ENCODE peak calls at places on chromosomes 7 and 10, in eight cellular contexts. W is left colon, K is putamen, M is heart right ventricle, V is psoas muscle, F is Calu3, D is fibroblast of lung, I is uterus. P is an unnamed sample.

GRCh38 chr7:150406565-150407421 is 27.7 kb downstream of the ZNF775 start:
- DNase-seq in W (peak), K (no peak), M (no peak), V (no peak), F (peak), D (no peak), I (no peak), P (no peak)

GRCh38 chr7:89926721-89927120 is 227.5 kb upstream of the STEAP1 start:
- DNase-seq in W (no peak), K (no peak), M (no peak), V (no peak), F (no peak), D (no peak), I (no peak), P (no peak)

GRCh38 chr7:7761974-7762769 is 43.8 kb upstream of the RPA3 start:
- DNase-seq in W (no peak), K (no peak), M (no peak), V (no peak), F (no peak), D (peak), I (no peak), P (no peak)

GRCh38 chr7:33185786-33186185 is 56.4 kb downstream of the BBS9 start:
- DNase-seq in W (no peak), K (peak), M (no peak), V (no peak), F (peak), D (peak), I (no peak), P (no peak)

GRCh38 chr7:38222481-38223096 is 44.5 kb downstream of the STARD3NL start:
- DNase-seq in W (no peak), K (no peak), M (no peak), V (no peak), F (peak), D (peak), I (peak), P (no peak)

GRCh38 chr10:7488418-7488829 is 77.6 kb upstream of the SFMBT2 start:
- DNase-seq in W (no peak), K (no peak), M (no peak), V (no peak), F (peak), D (peak), I (peak), P (no peak)

GRCh38 chr7:39621261-39621660 is 2.1 kb upstream of the RALA start:
- DNase-seq in W (no peak), K (no peak), M (no peak), V (no peak), F (no peak), D (peak), I (no peak), P (no peak)

GRCh38 chr10:132419631-132420468 is 22.9 kb downstream of the PWWP2B start:
- DNase-seq in W (peak), K (no peak), M (peak), V (no peak), F (no peak), D (no peak), I (no peak), P (no peak)

GRCh38 chr7:7977774-7978173 is 9.2 kb downstream of the GLCCI1 start:
- DNase-seq in W (no peak), K (no peak), M (no peak), V (no peak), F (no peak), D (peak), I (no peak), P (no peak)

GRCh38 chr10:42933454-42934340 is 143.2 kb upstream of the RET start:
- DNase-seq in W (peak), K (no peak), M (no peak), V (no peak), F (peak), D (no peak), I (peak), P (no peak)

GRCh38 chr7:78863248-78863647 is 590.2 kb downstream of the MAGI2 start:
- DNase-seq in W (no peak), K (no peak), M (no peak), V (no peak), F (no peak), D (peak), I (no peak), P (no peak)

GRCh38 chr7:19145429-19146201 is 394 bp upstream of the FERD3L start:
- DNase-seq in W (no peak), K (no peak), M (no peak), V (no peak), F (no peak), D (no peak), I (no peak), P (no peak)

GRCh38 chr7:57343901-57344622 is 105.9 kb upstream of the ZNF716 start:
- DNase-seq in W (no peak), K (no peak), M (peak), V (peak), F (no peak), D (no peak), I (no peak), P (no peak)

GRCh38 chr7:2436341-2437104 is 33.1 kb downstream of the CHST12 start:
- DNase-seq in W (no peak), K (no peak), M (no peak), V (no peak), F (no peak), D (no peak), I (no peak), P (no peak)

GRCh38 chr7:64884085-64884912 is 18.8 kb upstream of the ZNF273 start:
- DNase-seq in W (no peak), K (no peak), M (no peak), V (no peak), F (no peak), D (no peak), I (no peak), P (no peak)

GRCh38 chr10:132591166-132591971 is 53.8 kb downstream of the INPP5A start:
- DNase-seq in W (peak), K (no peak), M (peak), V (peak), F (peak), D (peak), I (no peak), P (no peak)

GRCh38 chr7:91264924-91265681 is 870 bp downstream of the FZD1 start:
- DNase-seq in W (peak), K (peak), M (peak), V (peak), F (peak), D (peak), I (peak), P (no peak)

GRCh38 chr10:21943633-21944265 is 59.8 kb downstream of the DNAJC1 start:
- DNase-seq in W (no peak), K (no peak), M (no peak), V (no peak), F (no peak), D (peak), I (no peak), P (no peak)

GRCh38 chr7:3835102-3835501 is 534.0 kb downstream of the SDK1 start:
- DNase-seq in W (peak), K (no peak), M (no peak), V (no peak), F (no peak), D (no peak), I (no peak), P (no peak)

GRCh38 chr10:104253576-104254410 is 899 bp upstream of the GSTO1 start:
- DNase-seq in W (no peak), K (no peak), M (no peak), V (no peak), F (no peak), D (no peak), I (no peak), P (no peak)

GRCh38 chr7:6172331-6173295 is 99.8 kb downstream of the CYTH3 start:
- DNase-seq in W (no peak), K (no peak), M (peak), V (no peak), F (no peak), D (no peak), I (no peak), P (peak)

GRCh38 chr10:119378737-119379067 is 163.8 kb downstream of the RGS10 start:
- DNase-seq in W (no peak), K (peak), M (no peak), V (peak), F (no peak), D (no peak), I (no peak), P (no peak)

GRCh38 chr10:113226404-113226803 is 276.4 kb downstream of the TCF7L2 start:
- DNase-seq in W (no peak), K (no peak), M (no peak), V (no peak), F (no peak), D (no peak), I (no peak), P (no peak)

GRCh38 chr10:128843972-128844371 is 623.1 kb upstream of the MGMT start:
- DNase-seq in W (no peak), K (no peak), M (no peak), V (no peak), F (no peak), D (no peak), I (no peak), P (no peak)

GRCh38 chr10:96651998-96652431 is 65.2 kb upstream of the TM9SF3 start:
- DNase-seq in W (no peak), K (no peak), M (no peak), V (no peak), F (no peak), D (no peak), I (no peak), P (peak)